ENCODE peak calls at places on chromosome 17, in five cellular contexts. One of them, this sample, is unnamed.

GRCh38 chr17:73293031-73293430 is 18.8 kb downstream of the CDC42EP4 start:
- DNase-seq in MM.1S: no peak
- DNase-seq in AG09319: no peak
- DNase-seq in type B pancreatic cell: no peak
- DNase-seq in BE2C: no peak
- DNase-seq in this sample: no peak

GRCh38 chr17:68290955-68291835 is at the start of the genes ARSG and SLC16A6:
- DNase-seq in type B pancreatic cell: peak
- DNase-seq in AG09319: no peak
- DNase-seq in BE2C: peak
- DNase-seq in MM.1S: peak
- DNase-seq in this sample: peak

GRCh38 chr17:3596804-3597464 is 12.3 kb downstream of the TRPV1 start:
- DNase-seq in MM.1S: no peak
- DNase-seq in AG09319: no peak
- DNase-seq in type B pancreatic cell: no peak
- DNase-seq in BE2C: no peak
- DNase-seq in this sample: no peak

GRCh38 chr17:33595783-33596182 is 302.7 kb upstream of the ASIC2 start:
- DNase-seq in AG09319: no peak
- DNase-seq in type B pancreatic cell: no peak
- DNase-seq in BE2C: no peak
- DNase-seq in MM.1S: no peak
- DNase-seq in this sample: no peak

GRCh38 chr17:36869441-36869840 is 67.8 kb upstream of the LHX1 start:
- DNase-seq in MM.1S: no peak
- DNase-seq in BE2C: no peak
- DNase-seq in type B pancreatic cell: no peak
- DNase-seq in AG09319: no peak
- DNase-seq in this sample: no peak

GRCh38 chr17:69404398-69404797 is 10.1 kb upstream of the MAP2K6 start:
- DNase-seq in MM.1S: no peak
- DNase-seq in BE2C: no peak
- DNase-seq in type B pancreatic cell: no peak
- DNase-seq in AG09319: no peak
- DNase-seq in this sample: no peak

GRCh38 chr17:82497483-82498405 is 21.8 kb upstream of the FOXK2 start:
- DNase-seq in BE2C: no peak
- DNase-seq in type B pancreatic cell: no peak
- DNase-seq in AG09319: no peak
- DNase-seq in MM.1S: peak
- DNase-seq in this sample: peak

GRCh38 chr17:250487-251300 is 69.2 kb upstream of the DOC2B start:
- DNase-seq in type B pancreatic cell: peak
- DNase-seq in BE2C: no peak
- DNase-seq in AG09319: no peak
- DNase-seq in MM.1S: no peak
- DNase-seq in this sample: no peak

GRCh38 chr17:8162997-8163977 is 539 bp upstream of the VAMP2 start:
- DNase-seq in BE2C: no peak
- DNase-seq in MM.1S: no peak
- DNase-seq in type B pancreatic cell: no peak
- DNase-seq in AG09319: no peak
- DNase-seq in this sample: no peak

GRCh38 chr17:56891751-56892150 is 22.1 kb downstream of the TRIM25 start:
- DNase-seq in AG09319: no peak
- DNase-seq in MM.1S: no peak
- DNase-seq in type B pancreatic cell: no peak
- DNase-seq in BE2C: peak
- DNase-seq in this sample: peak

GRCh38 chr17:38912221-38912813 is 13.1 kb upstream of the LASP1NB start:
- DNase-seq in MM.1S: no peak
- DNase-seq in AG09319: no peak
- DNase-seq in BE2C: peak
- DNase-seq in type B pancreatic cell: no peak
- DNase-seq in this sample: no peak

GRCh38 chr17:30780343-30780742 is 44.1 kb downstream of the CRLF3 start:
- DNase-seq in BE2C: no peak
- DNase-seq in type B pancreatic cell: no peak
- DNase-seq in AG09319: no peak
- DNase-seq in MM.1S: peak
- DNase-seq in this sample: no peak

GRCh38 chr17:43018008-43018853 is 4.0 kb downstream of the VAT1 start:
- DNase-seq in AG09319: no peak
- DNase-seq in type B pancreatic cell: no peak
- DNase-seq in MM.1S: no peak
- DNase-seq in BE2C: peak
- DNase-seq in this sample: peak

GRCh38 chr17:22273308-22273707 is 581.0 kb downstream of the KCNJ18 start:
- DNase-seq in AG09319: no peak
- DNase-seq in BE2C: no peak
- DNase-seq in MM.1S: no peak
- DNase-seq in type B pancreatic cell: no peak
- DNase-seq in this sample: no peak

DNA sequence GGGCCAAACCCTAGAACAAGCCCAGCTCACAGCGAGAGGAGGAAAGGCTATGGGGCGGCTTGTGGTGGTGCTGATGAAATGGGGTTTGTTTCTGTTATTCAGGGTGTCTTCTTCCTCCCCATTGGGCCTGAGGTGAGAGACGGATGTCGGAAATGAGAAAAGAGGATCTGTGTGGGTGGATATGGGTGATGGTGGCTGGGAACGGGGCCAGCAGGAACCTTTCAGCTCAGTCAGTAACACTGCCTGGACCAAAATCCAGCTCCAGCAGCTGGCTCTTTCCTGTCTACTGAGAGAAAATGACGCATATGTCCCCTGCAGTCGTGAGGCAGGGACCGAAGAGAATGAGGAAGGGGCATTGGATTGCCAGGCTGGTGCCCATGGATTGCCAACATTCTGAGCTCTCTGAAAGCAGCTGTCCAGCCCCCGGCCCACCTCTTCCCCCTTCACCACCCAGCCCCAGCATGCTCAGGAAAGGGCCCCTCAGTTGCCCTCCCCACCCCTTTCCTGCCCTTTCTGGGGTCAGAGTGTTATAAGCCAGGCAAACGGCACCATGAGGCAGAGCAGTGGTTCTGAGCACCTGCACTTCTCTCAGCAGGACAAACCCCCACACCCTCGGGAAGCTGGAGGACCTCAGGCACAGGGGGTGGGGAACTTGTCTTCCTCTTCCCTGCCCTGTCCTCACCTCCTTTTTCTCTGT is 4.0 kb downstream of the MYH3 start:
- DNase-seq in AG09319: no peak
- DNase-seq in MM.1S: no peak
- DNase-seq in BE2C: no peak
- DNase-seq in type B pancreatic cell: no peak
- DNase-seq in this sample: no peak
- TF ChIP-seq CTCF in AG09319: no peak
- TF ChIP-seq CTCF in MM.1S: no peak
- TF ChIP-seq CTCF in BE2C: no peak
- TF ChIP-seq CTCF in type B pancreatic cell: no peak
- TF ChIP-seq CTCF in this sample: no peak

GRCh38 chr17:21215935-21216334 is 2.0 kb upstream of the TMEM11 start:
- DNase-seq in BE2C: no peak
- DNase-seq in type B pancreatic cell: no peak
- DNase-seq in AG09319: no peak
- DNase-seq in MM.1S: no peak
- DNase-seq in this sample: no peak

GRCh38 chr17:21214777-21215541 is 998 bp upstream of the TMEM11 start:
- DNase-seq in BE2C: no peak
- DNase-seq in type B pancreatic cell: no peak
- DNase-seq in MM.1S: no peak
- DNase-seq in AG09319: no peak
- DNase-seq in this sample: peak

GRCh38 chr17:21213491-21214014 is 408 bp downstream of the TMEM11 start:
- DNase-seq in MM.1S: peak
- DNase-seq in AG09319: no peak
- DNase-seq in BE2C: peak
- DNase-seq in type B pancreatic cell: no peak
- DNase-seq in this sample: peak

GRCh38 chr17:21213005-21213404 is 956 bp downstream of the TMEM11 start:
- DNase-seq in AG09319: no peak
- DNase-seq in BE2C: no peak
- DNase-seq in MM.1S: no peak
- DNase-seq in type B pancreatic cell: no peak
- DNase-seq in this sample: no peak

DNA sequence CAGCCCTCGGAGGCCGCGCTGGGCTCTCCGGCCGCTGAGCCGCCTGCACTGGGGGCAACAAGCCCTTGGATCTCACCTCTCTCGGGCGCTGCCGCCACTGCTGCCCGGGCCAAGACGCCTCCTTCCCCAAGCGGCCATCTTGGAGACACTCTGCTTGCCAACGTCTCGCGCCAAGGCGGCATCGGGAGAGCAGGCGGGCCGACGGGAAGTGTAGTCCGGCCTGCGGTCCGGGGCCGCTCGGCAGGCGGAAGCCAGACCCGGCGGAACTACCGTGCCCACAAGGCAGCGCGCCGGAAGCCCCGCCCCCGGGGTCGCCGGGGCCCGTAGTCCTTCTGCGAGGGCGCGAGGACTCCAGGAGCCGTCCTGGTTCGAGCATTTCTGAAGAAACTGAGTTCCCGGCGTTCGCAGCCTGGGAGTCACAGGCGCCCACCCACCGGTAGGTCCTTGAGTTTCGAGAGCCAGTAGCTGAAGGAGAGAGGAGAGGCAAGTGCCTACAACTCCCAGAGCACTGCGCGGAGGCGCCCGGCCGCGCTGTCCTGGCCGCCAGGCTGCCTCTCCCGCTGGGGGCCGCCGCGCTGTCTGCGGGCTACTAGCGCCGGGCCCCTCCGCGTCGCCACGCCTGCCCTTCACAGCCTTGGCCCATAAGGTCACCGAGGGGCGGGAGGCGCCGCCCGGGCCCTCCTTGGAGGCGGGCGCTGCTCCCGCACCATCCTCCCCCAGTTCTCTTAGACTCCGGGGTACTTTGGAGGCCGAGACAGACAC is at the start of gene TMEM11:
- DNase-seq in BE2C: peak
- DNase-seq in MM.1S: peak
- DNase-seq in AG09319: peak
- DNase-seq in type B pancreatic cell: peak
- DNase-seq in this sample: peak
- TF ChIP-seq CTCF in BE2C: no peak
- TF ChIP-seq CTCF in MM.1S: peak
- TF ChIP-seq CTCF in AG09319: no peak
- TF ChIP-seq CTCF in type B pancreatic cell: peak
- TF ChIP-seq CTCF in this sample: no peak

GRCh38 chr17:58215685-58216084 is 3.4 kb downstream of the MKS1 start:
- DNase-seq in type B pancreatic cell: no peak
- DNase-seq in MM.1S: no peak
- DNase-seq in AG09319: no peak
- DNase-seq in BE2C: peak
- DNase-seq in this sample: no peak
- TF ChIP-seq CTCF in type B pancreatic cell: no peak
- TF ChIP-seq CTCF in MM.1S: peak
- TF ChIP-seq CTCF in AG09319: no peak
- TF ChIP-seq CTCF in BE2C: peak
- TF ChIP-seq CTCF in this sample: no peak

GRCh38 chr17:78369791-78370381 is 8.6 kb upstream of the PGS1 start:
- DNase-seq in type B pancreatic cell: no peak
- DNase-seq in BE2C: peak
- DNase-seq in AG09319: no peak
- DNase-seq in MM.1S: no peak
- DNase-seq in this sample: no peak

GRCh38 chr17:78374631-78375274 is 3.7 kb upstream of the PGS1 start:
- DNase-seq in AG09319: no peak
- DNase-seq in MM.1S: no peak
- DNase-seq in BE2C: no peak
- DNase-seq in type B pancreatic cell: no peak
- DNase-seq in this sample: peak

GRCh38 chr17:78375401-78376079 is 2.9 kb upstream of the PGS1 start:
- DNase-seq in type B pancreatic cell: no peak
- DNase-seq in BE2C: no peak
- DNase-seq in MM.1S: no peak
- DNase-seq in AG09319: peak
- DNase-seq in this sample: no peak

GRCh38 chr17:78374189-78374588 is 4.3 kb upstream of the PGS1 start:
- DNase-seq in MM.1S: no peak
- DNase-seq in type B pancreatic cell: no peak
- DNase-seq in AG09319: no peak
- DNase-seq in BE2C: no peak
- DNase-seq in this sample: no peak

DNA sequence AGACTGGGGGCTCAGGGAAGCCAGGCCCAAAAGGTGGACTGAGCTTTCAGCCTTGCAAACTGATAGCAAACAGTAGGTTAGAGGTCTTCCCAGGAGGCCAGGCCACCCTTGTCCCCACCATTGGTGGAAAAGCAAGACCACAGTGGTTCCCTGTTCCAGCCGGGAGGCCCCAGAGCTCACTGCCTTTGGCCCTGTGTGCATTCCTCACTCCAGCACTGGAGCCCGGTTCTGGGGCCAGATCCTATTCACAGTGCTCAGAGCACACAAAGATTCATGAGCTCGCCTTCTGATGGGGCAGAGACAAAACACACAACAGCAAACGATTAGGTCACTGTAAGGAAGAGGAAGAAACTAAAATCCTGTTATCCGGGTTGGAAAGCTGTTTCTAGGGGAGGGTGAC is 5.6 kb upstream of the PGS1 start:
- DNase-seq in AG09319: no peak
- DNase-seq in MM.1S: no peak
- DNase-seq in type B pancreatic cell: no peak
- DNase-seq in BE2C: no peak
- DNase-seq in this sample: no peak
- TF ChIP-seq CTCF in AG09319: no peak
- TF ChIP-seq CTCF in MM.1S: no peak
- TF ChIP-seq CTCF in type B pancreatic cell: no peak
- TF ChIP-seq CTCF in BE2C: no peak
- TF ChIP-seq CTCF in this sample: no peak

DNA sequence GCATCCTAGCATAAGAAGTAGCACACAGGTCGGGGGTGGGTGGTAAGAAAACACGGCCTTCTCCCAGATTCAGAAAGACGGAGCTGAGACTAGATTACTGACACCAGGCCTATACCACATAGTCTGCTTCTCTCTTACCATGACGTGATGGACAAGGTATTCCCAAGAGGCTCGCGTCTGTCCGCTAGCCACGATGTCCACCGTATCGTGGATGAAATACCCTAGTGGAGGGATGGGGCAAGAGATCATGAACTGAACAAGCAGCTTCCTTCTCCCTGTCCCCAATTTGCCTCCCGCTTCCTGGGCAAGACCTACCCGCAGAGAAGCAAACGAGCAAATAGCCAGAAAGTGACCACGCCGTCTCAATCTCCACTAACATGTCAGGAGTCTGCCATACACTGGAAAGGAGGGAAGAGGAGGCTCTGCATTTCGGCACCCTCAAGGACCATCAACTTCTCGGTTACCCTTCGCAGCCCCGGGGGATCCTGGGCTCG is 820 bp downstream of the TLCD1 start:
- DNase-seq in BE2C: peak
- DNase-seq in type B pancreatic cell: no peak
- DNase-seq in AG09319: no peak
- DNase-seq in MM.1S: peak
- DNase-seq in this sample: no peak
- TF ChIP-seq CTCF in BE2C: peak
- TF ChIP-seq CTCF in type B pancreatic cell: peak
- TF ChIP-seq CTCF in AG09319: no peak
- TF ChIP-seq CTCF in MM.1S: no peak
- TF ChIP-seq CTCF in this sample: no peak